ENCODE peak calls at places on chromosomes 13 and 19, in nine cellular contexts. One of them, this sample, is unnamed.

GRCh38 chr13:100734194-100734720 is 59.7 kb upstream of the TMTC4 start:
- DNase-seq in DMS 273 treated with DMSO at 0.1 percent for 48 hours: no peak
- DNase-seq in activated CD4-positive, CD25-positive, alpha-beta regulatory T cell: no peak
- DNase-seq in activated T-cell treated with anti-CD3 and anti-CD28 coated beads, Interleukin-2, amount 50 U/mL, for 72 hours: no peak
- DNase-seq in iris pigment epithelial cell: no peak
- DNase-seq in islet precursor cell: no peak
- DNase-seq in bronchial epithelial cell: no peak
- DNase-seq in pancreas: no peak
- DNase-seq in T47D: no peak
- DNase-seq in this sample: peak; percentile 81

GRCh38 chr19:7998081-7998480 is 7.4 kb downstream of the ELAVL1 start:
- DNase-seq in bronchial epithelial cell: no peak
- DNase-seq in activated T-cell treated with anti-CD3 and anti-CD28 coated beads, Interleukin-2, amount 50 U/mL, for 72 hours: no peak
- DNase-seq in DMS 273 treated with DMSO at 0.1 percent for 48 hours: no peak
- DNase-seq in islet precursor cell: no peak
- DNase-seq in pancreas: no peak
- DNase-seq in activated CD4-positive, CD25-positive, alpha-beta regulatory T cell: no peak
- DNase-seq in iris pigment epithelial cell: no peak
- DNase-seq in T47D: no peak
- DNase-seq in this sample: no peak

GRCh38 chr13:34356686-34357434 is 538.9 kb downstream of the RFC3 start:
- DNase-seq in activated T-cell treated with anti-CD3 and anti-CD28 coated beads, Interleukin-2, amount 50 U/mL, for 72 hours: no peak
- DNase-seq in bronchial epithelial cell: no peak
- DNase-seq in pancreas: no peak
- DNase-seq in iris pigment epithelial cell: no peak
- DNase-seq in islet precursor cell: no peak
- DNase-seq in DMS 273 treated with DMSO at 0.1 percent for 48 hours: no peak
- DNase-seq in activated CD4-positive, CD25-positive, alpha-beta regulatory T cell: no peak
- DNase-seq in T47D: no peak
- DNase-seq in this sample: no peak

GRCh38 chr19:18397242-18398202 is at the start of gene LRRC25:
- DNase-seq in islet precursor cell: peak; percentile 63
- DNase-seq in pancreas: peak; percentile 51
- DNase-seq in activated T-cell treated with anti-CD3 and anti-CD28 coated beads, Interleukin-2, amount 50 U/mL, for 72 hours: no peak
- DNase-seq in activated CD4-positive, CD25-positive, alpha-beta regulatory T cell: no peak
- DNase-seq in bronchial epithelial cell: no peak
- DNase-seq in iris pigment epithelial cell: no peak
- DNase-seq in DMS 273 treated with DMSO at 0.1 percent for 48 hours: no peak
- DNase-seq in T47D: no peak
- DNase-seq in this sample: no peak

GRCh38 chr13:107251321-107251720 is 683.4 kb upstream of the ARGLU1 start:
- DNase-seq in T47D: no peak
- DNase-seq in iris pigment epithelial cell: peak; percentile 60
- DNase-seq in activated CD4-positive, CD25-positive, alpha-beta regulatory T cell: no peak
- DNase-seq in pancreas: no peak
- DNase-seq in bronchial epithelial cell: no peak
- DNase-seq in islet precursor cell: peak; percentile 76
- DNase-seq in activated T-cell treated with anti-CD3 and anti-CD28 coated beads, Interleukin-2, amount 50 U/mL, for 72 hours: no peak
- DNase-seq in DMS 273 treated with DMSO at 0.1 percent for 48 hours: no peak
- DNase-seq in this sample: no peak

GRCh38 chr19:40416918-40417713 is 3.9 kb upstream of the PRX start:
- DNase-seq in activated T-cell treated with anti-CD3 and anti-CD28 coated beads, Interleukin-2, amount 50 U/mL, for 72 hours: no peak
- DNase-seq in DMS 273 treated with DMSO at 0.1 percent for 48 hours: no peak
- DNase-seq in bronchial epithelial cell: peak; percentile 40
- DNase-seq in pancreas: no peak
- DNase-seq in activated CD4-positive, CD25-positive, alpha-beta regulatory T cell: no peak
- DNase-seq in islet precursor cell: no peak
- DNase-seq in iris pigment epithelial cell: peak; percentile 27
- DNase-seq in T47D: no peak
- DNase-seq in this sample: no peak

GRCh38 chr13:112187527-112188297 is 120.8 kb downstream of the SOX1 start:
- DNase-seq in DMS 273 treated with DMSO at 0.1 percent for 48 hours: no peak
- DNase-seq in bronchial epithelial cell: no peak
- DNase-seq in T47D: no peak
- DNase-seq in activated CD4-positive, CD25-positive, alpha-beta regulatory T cell: no peak
- DNase-seq in islet precursor cell: no peak
- DNase-seq in activated T-cell treated with anti-CD3 and anti-CD28 coated beads, Interleukin-2, amount 50 U/mL, for 72 hours: no peak
- DNase-seq in pancreas: no peak
- DNase-seq in iris pigment epithelial cell: no peak
- DNase-seq in this sample: no peak

GRCh38 chr13:21573920-21574712 is 29.9 kb downstream of the MICU2 start:
- DNase-seq in activated T-cell treated with anti-CD3 and anti-CD28 coated beads, Interleukin-2, amount 50 U/mL, for 72 hours: no peak
- DNase-seq in iris pigment epithelial cell: no peak
- DNase-seq in bronchial epithelial cell: no peak
- DNase-seq in DMS 273 treated with DMSO at 0.1 percent for 48 hours: no peak
- DNase-seq in T47D: no peak
- DNase-seq in islet precursor cell: peak; percentile 64
- DNase-seq in pancreas: no peak
- DNase-seq in activated CD4-positive, CD25-positive, alpha-beta regulatory T cell: no peak
- DNase-seq in this sample: peak; percentile 12

GRCh38 chr13:69324109-69324886 is 783.3 kb upstream of the ATXN8OS start:
- DNase-seq in DMS 273 treated with DMSO at 0.1 percent for 48 hours: peak; percentile 20
- DNase-seq in activated T-cell treated with anti-CD3 and anti-CD28 coated beads, Interleukin-2, amount 50 U/mL, for 72 hours: no peak
- DNase-seq in iris pigment epithelial cell: peak; percentile 14
- DNase-seq in islet precursor cell: no peak
- DNase-seq in activated CD4-positive, CD25-positive, alpha-beta regulatory T cell: no peak
- DNase-seq in T47D: no peak
- DNase-seq in bronchial epithelial cell: peak; percentile 8
- DNase-seq in pancreas: no peak
- DNase-seq in this sample: no peak

GRCh38 chr13:113964251-113964995 is 9.5 kb downstream of the C13orf46 start:
- DNase-seq in iris pigment epithelial cell: no peak
- DNase-seq in bronchial epithelial cell: no peak
- DNase-seq in islet precursor cell: no peak
- DNase-seq in DMS 273 treated with DMSO at 0.1 percent for 48 hours: no peak
- DNase-seq in activated CD4-positive, CD25-positive, alpha-beta regulatory T cell: no peak
- DNase-seq in pancreas: peak; percentile 18
- DNase-seq in T47D: no peak
- DNase-seq in activated T-cell treated with anti-CD3 and anti-CD28 coated beads, Interleukin-2, amount 50 U/mL, for 72 hours: no peak
- DNase-seq in this sample: no peak

GRCh38 chr13:113209880-113210421 is 538 bp downstream of the CUL4A start:
- DNase-seq in islet precursor cell: peak; percentile 89
- DNase-seq in pancreas: peak; percentile 72
- DNase-seq in activated T-cell treated with anti-CD3 and anti-CD28 coated beads, Interleukin-2, amount 50 U/mL, for 72 hours: peak; percentile 73
- DNase-seq in DMS 273 treated with DMSO at 0.1 percent for 48 hours: no peak
- DNase-seq in activated CD4-positive, CD25-positive, alpha-beta regulatory T cell: peak; percentile 61
- DNase-seq in T47D: peak; percentile 33
- DNase-seq in iris pigment epithelial cell: peak; percentile 66
- DNase-seq in bronchial epithelial cell: peak; percentile 57
- DNase-seq in this sample: peak; percentile 86

GRCh38 chr19:53881482-53882390 is at the start of gene PRKCG:
- DNase-seq in iris pigment epithelial cell: no peak
- DNase-seq in bronchial epithelial cell: no peak
- DNase-seq in DMS 273 treated with DMSO at 0.1 percent for 48 hours: no peak
- DNase-seq in activated CD4-positive, CD25-positive, alpha-beta regulatory T cell: peak; percentile 38
- DNase-seq in pancreas: peak; percentile 64
- DNase-seq in activated T-cell treated with anti-CD3 and anti-CD28 coated beads, Interleukin-2, amount 50 U/mL, for 72 hours: peak; percentile 62
- DNase-seq in T47D: no peak
- DNase-seq in islet precursor cell: peak; percentile 77
- DNase-seq in this sample: peak; percentile 89

GRCh38 chr19:35117017-35117570 is 1.5 kb downstream of the FXYD3 start:
- DNase-seq in bronchial epithelial cell: no peak
- DNase-seq in DMS 273 treated with DMSO at 0.1 percent for 48 hours: peak; percentile 70
- DNase-seq in activated T-cell treated with anti-CD3 and anti-CD28 coated beads, Interleukin-2, amount 50 U/mL, for 72 hours: no peak
- DNase-seq in islet precursor cell: no peak
- DNase-seq in activated CD4-positive, CD25-positive, alpha-beta regulatory T cell: no peak
- DNase-seq in pancreas: peak; percentile 18
- DNase-seq in T47D: no peak
- DNase-seq in iris pigment epithelial cell: no peak
- DNase-seq in this sample: no peak

GRCh38 chr19:38830039-38830733 is 1.4 kb downstream of the ECH1 start:
- DNase-seq in T47D: no peak
- DNase-seq in pancreas: no peak
- DNase-seq in DMS 273 treated with DMSO at 0.1 percent for 48 hours: no peak
- DNase-seq in activated CD4-positive, CD25-positive, alpha-beta regulatory T cell: no peak
- DNase-seq in bronchial epithelial cell: no peak
- DNase-seq in islet precursor cell: no peak
- DNase-seq in iris pigment epithelial cell: peak; percentile 67
- DNase-seq in activated T-cell treated with anti-CD3 and anti-CD28 coated beads, Interleukin-2, amount 50 U/mL, for 72 hours: no peak
- DNase-seq in this sample: no peak

GRCh38 chr13:85806553-85807175 is 7.4 kb upstream of the SLITRK6 start:
- DNase-seq in T47D: no peak
- DNase-seq in bronchial epithelial cell: peak; percentile 67
- DNase-seq in DMS 273 treated with DMSO at 0.1 percent for 48 hours: peak; percentile 4
- DNase-seq in pancreas: no peak
- DNase-seq in activated T-cell treated with anti-CD3 and anti-CD28 coated beads, Interleukin-2, amount 50 U/mL, for 72 hours: no peak
- DNase-seq in activated CD4-positive, CD25-positive, alpha-beta regulatory T cell: no peak
- DNase-seq in iris pigment epithelial cell: peak; percentile 52
- DNase-seq in islet precursor cell: no peak
- DNase-seq in this sample: peak; percentile 59

GRCh38 chr19:31890230-31890629 is 455.2 kb upstream of the ZNF507 start:
- DNase-seq in iris pigment epithelial cell: no peak
- DNase-seq in activated T-cell treated with anti-CD3 and anti-CD28 coated beads, Interleukin-2, amount 50 U/mL, for 72 hours: no peak
- DNase-seq in pancreas: no peak
- DNase-seq in T47D: no peak
- DNase-seq in islet precursor cell: no peak
- DNase-seq in bronchial epithelial cell: no peak
- DNase-seq in DMS 273 treated with DMSO at 0.1 percent for 48 hours: no peak
- DNase-seq in activated CD4-positive, CD25-positive, alpha-beta regulatory T cell: no peak
- DNase-seq in this sample: no peak

GRCh38 chr13:27774169-27774568 is 18.1 kb upstream of the GSX1 start:
- DNase-seq in bronchial epithelial cell: no peak
- DNase-seq in islet precursor cell: no peak
- DNase-seq in activated CD4-positive, CD25-positive, alpha-beta regulatory T cell: no peak
- DNase-seq in activated T-cell treated with anti-CD3 and anti-CD28 coated beads, Interleukin-2, amount 50 U/mL, for 72 hours: no peak
- DNase-seq in iris pigment epithelial cell: no peak
- DNase-seq in DMS 273 treated with DMSO at 0.1 percent for 48 hours: no peak
- DNase-seq in T47D: no peak
- DNase-seq in pancreas: no peak
- DNase-seq in this sample: no peak

GRCh38 chr19:703651-704446 is 4.9 kb upstream of the PALM start:
- DNase-seq in iris pigment epithelial cell: peak; percentile 47
- DNase-seq in DMS 273 treated with DMSO at 0.1 percent for 48 hours: no peak
- DNase-seq in islet precursor cell: peak; percentile 84
- DNase-seq in T47D: peak; percentile 65
- DNase-seq in bronchial epithelial cell: no peak
- DNase-seq in activated CD4-positive, CD25-positive, alpha-beta regulatory T cell: peak; percentile 49
- DNase-seq in pancreas: peak; percentile 75
- DNase-seq in activated T-cell treated with anti-CD3 and anti-CD28 coated beads, Interleukin-2, amount 50 U/mL, for 72 hours: peak; percentile 71
- DNase-seq in this sample: peak; percentile 56

GRCh38 chr13:98285317-98285716 is 108.2 kb upstream of the RNF113B start:
- DNase-seq in iris pigment epithelial cell: peak; percentile 53
- DNase-seq in bronchial epithelial cell: no peak
- DNase-seq in activated CD4-positive, CD25-positive, alpha-beta regulatory T cell: no peak
- DNase-seq in pancreas: no peak
- DNase-seq in islet precursor cell: peak; percentile 70
- DNase-seq in DMS 273 treated with DMSO at 0.1 percent for 48 hours: peak; percentile 61
- DNase-seq in T47D: no peak
- DNase-seq in activated T-cell treated with anti-CD3 and anti-CD28 coated beads, Interleukin-2, amount 50 U/mL, for 72 hours: no peak
- DNase-seq in this sample: no peak

GRCh38 chr19:17109962-17110598 is 34.5 kb downstream of the MYO9B start:
- DNase-seq in bronchial epithelial cell: no peak
- DNase-seq in activated T-cell treated with anti-CD3 and anti-CD28 coated beads, Interleukin-2, amount 50 U/mL, for 72 hours: peak; percentile 11
- DNase-seq in islet precursor cell: no peak
- DNase-seq in iris pigment epithelial cell: no peak
- DNase-seq in DMS 273 treated with DMSO at 0.1 percent for 48 hours: no peak
- DNase-seq in pancreas: no peak
- DNase-seq in activated CD4-positive, CD25-positive, alpha-beta regulatory T cell: no peak
- DNase-seq in T47D: no peak
- DNase-seq in this sample: no peak

GRCh38 chr19:17455711-17456123 is 5.0 kb downstream of the NXNL1 start:
- DNase-seq in activated CD4-positive, CD25-positive, alpha-beta regulatory T cell: no peak
- DNase-seq in activated T-cell treated with anti-CD3 and anti-CD28 coated beads, Interleukin-2, amount 50 U/mL, for 72 hours: peak; percentile 13
- DNase-seq in bronchial epithelial cell: no peak
- DNase-seq in DMS 273 treated with DMSO at 0.1 percent for 48 hours: no peak
- DNase-seq in pancreas: peak; percentile 31
- DNase-seq in iris pigment epithelial cell: no peak
- DNase-seq in islet precursor cell: peak; percentile 57
- DNase-seq in T47D: no peak
- DNase-seq in this sample: no peak

This sample was measured in Caco-2.